ENCODE peak calls at places on chromosomes 6 and 20, in nine cellular contexts. K is NCI-H1436 treated with DMSO at 0.1 percent for 48 hours; N is NCI-H1092 treated with DMSO at 0.1 percent for 48 hours; C is ascending aorta; M is COR-L47; E is CD8-positive, alpha-beta memory T cell; P is GM06990; L is A172; B is NCI-H1417. G is an unnamed sample.

GRCh38 chr6:98787961-98788360 is 46.4 kb upstream of the POU3F2 start:
- DNase-seq in K (no peak), N (peak; percentile 87), C (no peak), M (no peak), E (no peak), P (no peak), L (no peak), B (peak; percentile 28), G (no peak)

GRCh38 chr20:56516631-56517030 is 7.9 kb upstream of the FAM209A start:
- DNase-seq in K (no peak), N (no peak), C (no peak), M (no peak), E (no peak), P (no peak), L (no peak), B (no peak), G (no peak)

GRCh38 chr20:19978511-19979210 is 38.5 kb upstream of the NAA20 start:
- DNase-seq in K (no peak), N (no peak), C (no peak), M (peak; percentile 24), E (no peak), P (no peak), L (no peak), B (no peak), G (no peak)

GRCh38 chr20:45406260-45407066 is 1.6 kb upstream of the DBNDD2 start:
- DNase-seq in K (no peak), N (peak; percentile 56), C (peak; percentile 38), M (peak; percentile 43), E (peak; percentile 34), P (no peak), L (peak; percentile 25), B (peak; percentile 71), G (peak; percentile 56)

GRCh38 chr20:55935448-55936221 is 69.7 kb downstream of the CBLN4 start:
- DNase-seq in K (no peak), N (no peak), C (no peak), M (no peak), E (no peak), P (no peak), L (no peak), B (no peak), G (no peak)

GRCh38 chr20:22918286-22918983 is 116.7 kb upstream of the SSTR4 start:
- DNase-seq in K (no peak), N (peak; percentile 51), C (no peak), M (peak; percentile 23), E (no peak), P (no peak), L (no peak), B (peak; percentile 92), G (no peak)

GRCh38 chr6:74458536-74458935 is 747.3 kb downstream of the COL12A1 start:
- DNase-seq in K (no peak), N (peak; percentile 24), C (no peak), M (no peak), E (no peak), P (no peak), L (no peak), B (no peak), G (no peak)

GRCh38 chr6:56399250-56399671 is 151.9 kb upstream of the COL21A1 start:
- DNase-seq in K (no peak), N (peak; percentile 34), C (no peak), M (no peak), E (no peak), P (no peak), L (peak; percentile 14), B (no peak), G (no peak)

GRCh38 chr6:133202610-133203343 is 38.4 kb upstream of the EYA4 start:
- DNase-seq in K (no peak), N (no peak), C (no peak), M (no peak), E (no peak), P (no peak), L (no peak), B (no peak), G (no peak)